ENCODE peak calls at places on chromosomes 2 and 18, in six cellular contexts. One of them, this sample, is unnamed.

GRCh38 chr18:48853588-48853987 is 97.2 kb downstream of the SMAD7 start:
- DNase-seq in heart right ventricle: no peak
- DNase-seq in AG04450: no peak
- DNase-seq in heart left ventricle: no peak
- DNase-seq in SK-N-SH: peak; percentile 82
- DNase-seq in GM23338: no peak
- DNase-seq in this sample: no peak

GRCh38 chr18:79927597-79928562 is 23.6 kb downstream of the SLC66A2 start:
- DNase-seq in AG04450: no peak
- DNase-seq in GM23338: no peak
- DNase-seq in heart right ventricle: no peak
- DNase-seq in heart left ventricle: peak; percentile 13
- DNase-seq in SK-N-SH: no peak
- DNase-seq in this sample: peak; percentile 92

GRCh38 chr2:212956665-212957064 is 194.7 kb downstream of the IKZF2 start:
- DNase-seq in AG04450: no peak
- DNase-seq in SK-N-SH: no peak
- DNase-seq in heart left ventricle: no peak
- DNase-seq in heart right ventricle: no peak
- DNase-seq in GM23338: no peak
- DNase-seq in this sample: no peak

GRCh38 chr2:119236796-119237195 is 13.2 kb downstream of the STEAP3 start:
- DNase-seq in SK-N-SH: no peak
- DNase-seq in heart right ventricle: no peak
- DNase-seq in GM23338: no peak
- DNase-seq in heart left ventricle: no peak
- DNase-seq in AG04450: no peak
- DNase-seq in this sample: no peak

GRCh38 chr2:231687133-231687852 is 21.0 kb upstream of the PTMA start:
- DNase-seq in AG04450: no peak
- DNase-seq in heart right ventricle: peak; percentile 74
- DNase-seq in SK-N-SH: peak; percentile 89
- DNase-seq in GM23338: peak; percentile 94
- DNase-seq in heart left ventricle: peak; percentile 71
- DNase-seq in this sample: peak; percentile 93

GRCh38 chr2:10489842-10490555 is 41.9 kb upstream of the ODC1 start:
- DNase-seq in GM23338: no peak
- DNase-seq in SK-N-SH: no peak
- DNase-seq in heart right ventricle: no peak
- DNase-seq in heart left ventricle: no peak
- DNase-seq in AG04450: no peak
- DNase-seq in this sample: no peak

GRCh38 chr18:8849696-8850095 is 144.3 kb downstream of the MTCL1 start:
- DNase-seq in AG04450: no peak
- DNase-seq in heart left ventricle: no peak
- DNase-seq in SK-N-SH: no peak
- DNase-seq in GM23338: no peak
- DNase-seq in heart right ventricle: no peak
- DNase-seq in this sample: no peak

GRCh38 chr2:234674781-234675201 is 177.9 kb upstream of the ARL4C start:
- DNase-seq in heart right ventricle: no peak
- DNase-seq in AG04450: no peak
- DNase-seq in GM23338: no peak
- DNase-seq in heart left ventricle: no peak
- DNase-seq in SK-N-SH: no peak
- DNase-seq in this sample: no peak

GRCh38 chr18:3104190-3105054 is 91.5 kb upstream of the LPIN2 start:
- DNase-seq in heart right ventricle: no peak
- DNase-seq in heart left ventricle: no peak
- DNase-seq in AG04450: peak; percentile 6
- DNase-seq in SK-N-SH: no peak
- DNase-seq in GM23338: no peak
- DNase-seq in this sample: no peak

GRCh38 chr2:23351388-23352141 is 33.4 kb upstream of the KLHL29 start:
- DNase-seq in GM23338: peak; percentile 92
- DNase-seq in heart left ventricle: peak; percentile 92
- DNase-seq in heart right ventricle: peak; percentile 87
- DNase-seq in SK-N-SH: peak; percentile 98
- DNase-seq in AG04450: peak; percentile 30
- DNase-seq in this sample: peak; percentile 81

GRCh38 chr18:8610442-8610801 is 1.2 kb downstream of the RAB12 start:
- DNase-seq in SK-N-SH: peak; percentile 36
- DNase-seq in heart left ventricle: peak; percentile 54
- DNase-seq in GM23338: no peak
- DNase-seq in heart right ventricle: no peak
- DNase-seq in AG04450: no peak
- DNase-seq in this sample: peak; percentile 38

GRCh38 chr2:238263204-238264071 is 23.6 kb upstream of the HES6 start:
- DNase-seq in heart right ventricle: peak; percentile 92
- DNase-seq in heart left ventricle: peak; percentile 94
- DNase-seq in SK-N-SH: peak; percentile 89
- DNase-seq in GM23338: peak; percentile 92
- DNase-seq in AG04450: peak; percentile 88
- DNase-seq in this sample: peak; percentile 91

GRCh38 chr2:118013221-118013723 is 598 bp downstream of the CCDC93 start:
- DNase-seq in AG04450: no peak
- DNase-seq in heart right ventricle: peak; percentile 65
- DNase-seq in GM23338: peak; percentile 57
- DNase-seq in SK-N-SH: peak; percentile 72
- DNase-seq in heart left ventricle: peak; percentile 69
- DNase-seq in this sample: peak; percentile 54

GRCh38 chr2:233828546-233829192 is 25.7 kb downstream of the HJURP start:
- DNase-seq in GM23338: no peak
- DNase-seq in AG04450: no peak
- DNase-seq in heart left ventricle: no peak
- DNase-seq in heart right ventricle: no peak
- DNase-seq in SK-N-SH: no peak
- DNase-seq in this sample: peak; percentile 5

GRCh38 chr2:165563468-165564225 is 94.1 kb downstream of the CSRNP3 start:
- DNase-seq in GM23338: peak; percentile 82
- DNase-seq in AG04450: no peak
- DNase-seq in heart right ventricle: no peak
- DNase-seq in heart left ventricle: no peak
- DNase-seq in SK-N-SH: no peak
- DNase-seq in this sample: peak; percentile 19

GRCh38 chr2:145203931-145204330 is 684.0 kb upstream of the ZEB2 start:
- DNase-seq in heart left ventricle: no peak
- DNase-seq in AG04450: no peak
- DNase-seq in GM23338: no peak
- DNase-seq in heart right ventricle: no peak
- DNase-seq in SK-N-SH: no peak
- DNase-seq in this sample: peak; percentile 68

GRCh38 chr2:101986386-101986785 is 5.4 kb upstream of the IL1R2 start:
- DNase-seq in heart right ventricle: no peak
- DNase-seq in GM23338: no peak
- DNase-seq in heart left ventricle: no peak
- DNase-seq in SK-N-SH: no peak
- DNase-seq in AG04450: no peak
- DNase-seq in this sample: no peak

GRCh38 chr2:58740381-58740780 is 499.3 kb upstream of the FANCL start:
- DNase-seq in AG04450: no peak
- DNase-seq in GM23338: no peak
- DNase-seq in heart right ventricle: no peak
- DNase-seq in heart left ventricle: no peak
- DNase-seq in SK-N-SH: no peak
- DNase-seq in this sample: no peak

GRCh38 chr2:178069551-178069950 is 3.0 kb downstream of the PDE11A start:
- DNase-seq in heart right ventricle: no peak
- DNase-seq in SK-N-SH: no peak
- DNase-seq in heart left ventricle: no peak
- DNase-seq in AG04450: no peak
- DNase-seq in GM23338: no peak
- DNase-seq in this sample: peak; percentile 24
- TF ChIP-seq CTCF in heart right ventricle: peak; percentile 19
- TF ChIP-seq CTCF in SK-N-SH: peak; percentile 31
- TF ChIP-seq CTCF in heart left ventricle: no peak
- TF ChIP-seq CTCF in AG04450: no peak
- TF ChIP-seq CTCF in GM23338: peak; percentile 18
- TF ChIP-seq CTCF in this sample: peak; percentile 25

DNA sequence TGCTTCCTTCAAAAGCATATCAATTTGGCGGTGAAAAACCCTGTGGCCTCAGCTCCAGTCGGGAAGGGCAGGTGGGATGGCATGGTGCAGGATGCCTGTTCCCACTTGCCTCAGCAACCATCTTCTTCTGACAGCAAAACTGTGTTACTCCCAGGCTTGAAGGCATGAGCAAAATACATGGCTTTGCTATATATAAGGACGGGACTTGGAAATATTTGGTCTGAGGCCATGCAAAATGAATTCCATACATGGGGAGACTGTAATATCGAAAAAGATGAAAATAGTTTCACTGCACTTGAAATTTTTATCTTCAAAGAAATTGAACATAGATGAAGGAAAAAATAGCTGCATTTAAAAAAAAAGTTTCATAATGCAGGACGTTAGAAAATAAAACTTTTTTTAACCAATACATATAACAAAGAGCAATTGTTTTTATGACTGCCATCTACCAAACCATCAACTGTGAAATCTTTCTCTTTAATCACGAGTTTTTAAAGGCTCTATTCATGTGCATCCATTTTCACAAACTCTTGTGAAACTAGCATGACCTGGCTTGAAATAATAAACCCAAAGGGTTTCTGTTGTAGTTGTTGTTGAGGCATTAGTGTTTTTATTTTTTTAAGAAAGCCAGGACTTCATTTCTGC is 99.0 kb downstream of the AFF3 start:
- DNase-seq in SK-N-SH: no peak
- DNase-seq in AG04450: no peak
- DNase-seq in heart left ventricle: no peak
- DNase-seq in GM23338: no peak
- DNase-seq in heart right ventricle: no peak
- DNase-seq in this sample: no peak
- H3K27ac ChIP-seq in SK-N-SH: no peak overlapping the region
- H3K27ac ChIP-seq in AG04450: no peak overlapping the region
- H3K27ac ChIP-seq in heart left ventricle: no peak overlapping the region
- H3K27ac ChIP-seq in GM23338: no peak overlapping the region
- H3K27ac ChIP-seq in heart right ventricle: no peak overlapping the region
- H3K27ac ChIP-seq in this sample: no peak overlapping the region

GRCh38 chr2:3261511-3261910 is 116.1 kb downstream of the EIPR1 start:
- DNase-seq in GM23338: no peak
- DNase-seq in AG04450: no peak
- DNase-seq in heart right ventricle: no peak
- DNase-seq in SK-N-SH: no peak
- DNase-seq in heart left ventricle: no peak
- DNase-seq in this sample: no peak
- H3K27me3 ChIP-seq in GM23338: no peaks in the 10 kb centered on the region
- H3K27me3 ChIP-seq in AG04450: no peaks in the 10 kb centered on the region
- H3K27me3 ChIP-seq in heart right ventricle: no peaks in the 10 kb centered on the region
- H3K27me3 ChIP-seq in SK-N-SH: no peaks in the 10 kb centered on the region
- H3K27me3 ChIP-seq in heart left ventricle: no peaks in the 10 kb centered on the region
- H3K27me3 ChIP-seq in this sample: no peaks in the 10 kb centered on the region

DNA sequence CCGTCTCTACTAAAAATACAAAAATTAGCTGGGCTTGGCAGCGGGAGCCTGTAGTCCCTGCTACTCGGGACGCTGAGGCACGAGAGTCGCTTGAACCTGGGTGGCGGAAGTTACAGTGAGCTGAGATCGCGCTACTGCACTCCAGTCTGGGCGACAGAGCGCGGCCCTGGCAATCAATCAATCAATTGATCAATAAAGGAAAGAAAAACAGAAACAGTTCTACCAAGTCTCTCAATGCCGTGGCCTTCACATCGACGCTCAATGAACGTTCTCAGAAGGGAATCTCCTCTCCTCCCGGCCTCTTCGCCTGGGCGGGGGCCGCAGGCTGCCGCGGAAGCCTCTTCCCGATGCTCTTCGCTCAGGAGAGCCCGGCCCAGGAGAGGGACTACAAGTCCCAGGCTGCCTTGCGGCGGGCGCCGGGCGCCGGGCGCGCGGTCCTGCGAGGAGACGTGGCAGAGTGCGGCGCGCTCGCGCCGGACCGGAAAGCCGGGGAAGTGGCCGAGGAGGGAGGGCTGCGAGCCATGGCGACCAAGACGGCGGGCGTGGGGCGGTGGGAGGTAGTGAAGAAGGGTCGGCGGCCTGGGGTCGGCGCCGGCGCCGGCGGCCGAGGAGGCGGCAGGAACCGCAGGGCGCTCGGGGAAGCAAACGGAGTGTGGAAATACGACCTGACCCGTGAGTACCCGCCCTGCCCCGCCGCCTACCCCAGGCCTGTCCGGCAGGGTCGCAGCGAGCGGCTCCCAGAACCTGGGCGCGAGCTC is at the start of gene TMEM214:
- DNase-seq in heart left ventricle: peak; percentile 95
- DNase-seq in heart right ventricle: peak; percentile 92
- DNase-seq in SK-N-SH: peak; percentile 99
- DNase-seq in GM23338: peak; percentile 87
- DNase-seq in AG04450: peak; percentile 60
- DNase-seq in this sample: peak; percentile 95
- TF ChIP-seq CTCF in heart left ventricle: no peak
- TF ChIP-seq CTCF in heart right ventricle: no peak
- TF ChIP-seq CTCF in SK-N-SH: no peak
- TF ChIP-seq CTCF in GM23338: no peak
- TF ChIP-seq CTCF in AG04450: no peak
- TF ChIP-seq CTCF in this sample: peak; percentile 17

DNA sequence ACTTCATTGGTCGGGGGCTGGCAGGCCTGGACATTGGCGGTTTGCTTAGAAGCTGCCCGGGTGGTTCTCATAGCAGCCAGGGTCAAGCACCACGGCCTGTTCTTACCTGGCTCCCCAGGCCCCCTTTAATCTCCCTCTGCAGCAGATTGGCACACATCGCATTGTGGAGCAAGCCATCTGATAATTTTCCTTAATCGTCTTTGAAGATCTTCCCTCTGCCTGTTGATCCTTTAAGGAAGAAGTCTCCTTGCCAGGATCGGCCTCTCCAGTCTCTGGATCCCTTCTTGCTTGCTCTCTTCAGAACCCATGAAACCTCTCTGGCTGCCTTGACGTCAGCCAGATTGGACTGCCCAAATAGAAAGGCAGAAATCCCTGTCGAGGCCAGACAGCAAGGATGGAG is 75.8 kb downstream of the NEDD4L start:
- DNase-seq in GM23338: no peak
- DNase-seq in AG04450: no peak
- DNase-seq in heart right ventricle: no peak
- DNase-seq in SK-N-SH: no peak
- DNase-seq in heart left ventricle: no peak
- DNase-seq in this sample: peak; percentile 86
- H3K27ac ChIP-seq in GM23338: peak overlapping the region; percentile 55
- H3K27ac ChIP-seq in AG04450: no peak overlapping the region
- H3K27ac ChIP-seq in heart right ventricle: no peak overlapping the region
- H3K27ac ChIP-seq in SK-N-SH: no peak overlapping the region
- H3K27ac ChIP-seq in heart left ventricle: no peak overlapping the region
- H3K27ac ChIP-seq in this sample: peak overlapping the region; percentile 91